ENCODE peak calls at places on chromosomes 12 and 14, in six cellular contexts. H is activated T-cell treated with anti-CD3 and anti-CD28 coated beads for 1 hour; R is stimulated activated CD4-positive, alpha-beta T cell treated with anti-CD3 and anti-CD28 coated beads, Interleukin-15, amount 100 ng/mL, for 1 hour; G is activated CD4-positive, alpha-beta T cell treated with anti-CD3 and anti-CD28 coated beads for 48 hours; E is fibroblast of pulmonary artery; D is lower lobe of right lung. M is an unnamed sample.

GRCh38 chr14:55373784-55374725 is 37.6 kb downstream of the ATG14 start:
- DNase-seq in E (peak), H (no peak), G (peak), D (no peak), R (no peak), M (peak)

GRCh38 chr14:23575086-23575485 is 3.5 kb downstream of the JPH4 start:
- DNase-seq in R (no peak), D (no peak), H (no peak), E (no peak), G (no peak), M (no peak)

GRCh38 chr14:61476737-61477410 is 155.5 kb downstream of the PRKCH start:
- DNase-seq in D (no peak), H (no peak), E (peak), G (peak), R (no peak), M (peak)

GRCh38 chr12:12807970-12808702 is 5.0 kb upstream of the DDX47 start:
- DNase-seq in H (peak), E (peak), R (no peak), G (peak), D (no peak), M (no peak)

GRCh38 chr12:121279507-121279915 is 17.0 kb downstream of the CAMKK2 start:
- DNase-seq in E (peak), D (no peak), R (no peak), G (no peak), H (no peak), M (no peak)

GRCh38 chr14:76917759-76918175 is 91.6 kb downstream of the LRRC74A start:
- DNase-seq in R (no peak), H (no peak), D (peak), E (no peak), G (no peak), M (no peak)

GRCh38 chr12:16165506-16165905 is 112.0 kb downstream of the SLC15A5 start:
- DNase-seq in R (no peak), G (no peak), D (no peak), E (peak), H (no peak), M (peak)

GRCh38 chr12:128966411-128966810 is 113.1 kb downstream of the GLT1D1 start:
- DNase-seq in D (no peak), R (no peak), E (no peak), G (no peak), H (no peak), M (no peak)

GRCh38 chr14:87497301-87497700 is 495.7 kb downstream of the GALC start:
- DNase-seq in R (no peak), H (no peak), G (no peak), E (no peak), D (no peak), M (no peak)

GRCh38 chr12:34097213-34097612 is 74.9 kb downstream of the ALG10 start:
- DNase-seq in D (no peak), R (no peak), H (no peak), E (no peak), G (no peak), M (no peak)

GRCh38 chr14:21768116-21768874 is 94.7 kb upstream of the OR4E1 start:
- DNase-seq in H (no peak), D (no peak), G (peak), R (no peak), E (peak), M (no peak)

GRCh38 chr12:119956047-119956446 is 33.0 kb upstream of the BICDL1 start:
- DNase-seq in R (no peak), E (no peak), G (no peak), H (no peak), D (no peak), M (no peak)

GRCh38 chr12:21026302-21026701 is 104.7 kb upstream of the SLCO1B1 start:
- DNase-seq in H (no peak), G (no peak), E (no peak), D (no peak), R (no peak), M (peak)

GRCh38 chr12:75986001-75986739 is 45.4 kb downstream of the PHLDA1 start:
- DNase-seq in D (no peak), E (no peak), R (no peak), G (no peak), H (no peak), M (no peak)

GRCh38 chr14:104757681-104758392 is 4.9 kb downstream of the SIVA1 start:
- DNase-seq in G (no peak), R (no peak), E (no peak), D (no peak), H (no peak), M (no peak)

GRCh38 chr12:62438098-62438692 is 28.4 kb upstream of the MON2 start:
- DNase-seq in D (no peak), E (peak), R (no peak), H (peak), G (peak), M (peak)

GRCh38 chr12:42588308-42588836 is 1.2 kb downstream of the PRICKLE1 start:
- DNase-seq in R (no peak), E (no peak), H (no peak), D (no peak), G (no peak), M (no peak)

GRCh38 chr12:124432376-124432775 is 135.0 kb downstream of the NCOR2 start:
- DNase-seq in G (no peak), E (no peak), D (peak), R (no peak), H (no peak), M (no peak)

GRCh38 chr14:101191882-101192660 is 288.5 kb upstream of the RTL1 start:
- DNase-seq in D (no peak), H (no peak), E (no peak), G (no peak), R (no peak), M (no peak)

GRCh38 chr12:17030338-17030737 is 424.4 kb upstream of the LMO3 start:
- DNase-seq in E (no peak), H (no peak), G (no peak), R (no peak), D (no peak), M (no peak)

GRCh38 chr12:55996715-55997534 is at the start of gene SUOX:
- DNase-seq in E (peak), R (no peak), H (no peak), D (peak), G (peak), M (peak)

M was measured in astrocyte.